ENCODE peak calls at places on chromosomes 16 and 17, in four cellular contexts. N, V, H and I are unnamed samples.

GRCh38 chr17:49715717-49716279 is 8.0 kb upstream of the SLC35B1 start:
- DNase-seq in V (no peak), H (no peak), N (no peak), I (no peak)

GRCh38 chr16:17607075-17607509 is 136.3 kb upstream of the XYLT1 start:
- DNase-seq in N (no peak), H (no peak), V (no peak), I (no peak)

GRCh38 chr16:60137891-60138290 is 1403.8 kb upstream of the GOT2 start:
- DNase-seq in N (no peak), V (no peak), H (no peak), I (no peak)

GRCh38 chr17:30824002-30824355 is 513 bp downstream of the CRLF3 start:
- DNase-seq in N (no peak), H (no peak), V (peak; percentile 37), I (no peak)

GRCh38 chr17:27345141-27345904 is 51.4 kb downstream of the WSB1 start:
- DNase-seq in V (peak; percentile 61), N (peak; percentile 28), H (peak; percentile 81), I (no peak)

GRCh38 chr16:27431773-27432599 is 30.0 kb downstream of the IL21R start:
- DNase-seq in V (no peak), N (peak; percentile 45), H (no peak), I (no peak)

GRCh38 chr16:89373355-89374110 is 116.8 kb downstream of the ANKRD11 start:
- DNase-seq in N (peak; percentile 55), V (no peak), H (no peak), I (no peak)

GRCh38 chr17:17683710-17684365 is 2.6 kb downstream of the RAI1 start:
- DNase-seq in N (no peak), H (no peak), V (no peak), I (no peak)

GRCh38 chr16:64416232-64417010 is 705.4 kb downstream of the CDH11 start:
- DNase-seq in V (no peak), H (no peak), N (peak; percentile 43), I (no peak)

GRCh38 chr16:11596572-11597226 is 10.0 kb upstream of the LITAF start:
- DNase-seq in N (no peak), V (no peak), H (no peak), I (no peak)

GRCh38 chr17:33967608-33968349 is 287.3 kb upstream of the CCL2 start:
- DNase-seq in N (no peak), V (no peak), H (no peak), I (no peak)

GRCh38 chr16:21194771-21195301 is 16.5 kb downstream of the ZP2 start:
- DNase-seq in H (no peak), N (no peak), V (no peak), I (no peak)

GRCh38 chr16:77172964-77173363 is 18.0 kb upstream of the MON1B start:
- DNase-seq in V (no peak), H (no peak), N (no peak), I (no peak)

DNA sequence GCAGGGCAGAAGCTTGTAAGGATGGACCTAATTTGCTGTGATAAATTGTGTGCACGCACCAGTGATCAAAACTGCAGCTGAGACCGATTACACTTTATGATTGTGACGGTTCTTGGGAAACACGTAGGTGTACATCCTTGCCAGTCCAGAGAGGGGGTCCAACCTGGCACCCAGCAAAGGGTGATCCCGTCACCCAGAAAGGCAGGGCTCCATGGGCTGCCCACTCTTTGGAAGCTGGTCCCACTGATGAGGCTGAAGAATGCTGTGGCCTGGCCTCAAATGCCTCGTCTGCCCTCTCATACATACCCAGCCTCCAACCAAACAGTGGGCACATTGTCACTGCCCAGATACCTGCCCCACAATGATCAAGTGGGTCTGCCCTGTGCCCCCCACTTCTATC is 132.0 kb downstream of the C16orf78 start:
- DNase-seq in N (no peak), V (no peak), H (no peak), I (no peak)
- TF ChIP-seq MAFK in N (no peak), V (no peak), H (no peak), I (no peak)

GRCh38 chr17:4514206-4514605 is 15.5 kb downstream of the SPNS2 start:
- DNase-seq in V (no peak), H (no peak), N (no peak), I (no peak)
- TF ChIP-seq MAFK in V (no peak), H (no peak), N (no peak), I (no peak)

GRCh38 chr16:70781800-70782199 is 19.2 kb downstream of the VAC14 start:
- DNase-seq in V (no peak), N (no peak), H (no peak), I (no peak)
- TF ChIP-seq MAFK in V (no peak), N (no peak), H (no peak), I (no peak)

GRCh38 chr16:1772908-1773702 is at the start of gene MRPS34:
- DNase-seq in H (peak; percentile 51), N (peak; percentile 83), V (peak; percentile 76), I (peak; percentile 70)

GRCh38 chr16:1772362-1772907 is at the start of gene EME2:
- DNase-seq in H (no peak), V (peak; percentile 69), N (peak; percentile 33), I (no peak)

GRCh38 chr16:1770328-1771071 is 843 bp downstream of the NME3 start:
- DNase-seq in H (no peak), N (peak; percentile 47), V (no peak), I (no peak)

GRCh38 chr16:1771072-1771863 is at the start of gene NME3:
- DNase-seq in H (no peak), N (peak; percentile 56), V (peak; percentile 71), I (peak; percentile 76)

GRCh38 chr16:1771864-1772361 is 570 bp upstream of the NME3 start:
- DNase-seq in V (no peak), N (no peak), H (no peak), I (no peak)
- TF ChIP-seq MAFK in V (no peak), N (no peak), H (no peak), I (no peak)